ENCODE peak calls at places on chromosome 13, in five cellular contexts. X is PC-3, Z is cardiac muscle cell, F is brain microvascular endothelial cell, E is fibroblast of lung. O is an unnamed sample.

GRCh38 chr13:56216221-56216620 is 924.5 kb upstream of the PRR20A start:
- DNase-seq in Z (no peak), X (no peak), E (no peak), F (no peak), O (no peak)

GRCh38 chr13:76570485-76570884 is 315.7 kb downstream of the KCTD12 start:
- DNase-seq in F (no peak), Z (no peak), X (no peak), E (no peak), O (no peak)

GRCh38 chr13:33208290-33208990 is 77.1 kb downstream of the STARD13 start:
- DNase-seq in F (no peak), X (no peak), Z (no peak), E (no peak), O (no peak)

GRCh38 chr13:104015646-104016396 is 949.6 kb upstream of the SLC10A2 start:
- DNase-seq in E (peak), Z (peak), X (no peak), F (peak), O (no peak)

GRCh38 chr13:73738626-73739025 is 395.6 kb downstream of the KLF12 start:
- DNase-seq in X (no peak), E (no peak), F (no peak), Z (no peak), O (no peak)

GRCh38 chr13:106230450-106230849 is 305.0 kb downstream of the EFNB2 start:
- DNase-seq in F (peak), E (peak), Z (peak), X (peak), O (no peak)

GRCh38 chr13:91042870-91043269 is 304.6 kb upstream of the MIR17HG start:
- DNase-seq in X (no peak), Z (no peak), F (no peak), E (no peak), O (no peak)

GRCh38 chr13:43908156-43909126 is 28.7 kb downstream of the LACC1 start:
- DNase-seq in E (peak), Z (peak), X (peak), F (peak), O (no peak)

GRCh38 chr13:78649997-78650724 is 8.8 kb downstream of the OBI1 start:
- DNase-seq in F (no peak), E (no peak), X (no peak), Z (no peak), O (no peak)

GRCh38 chr13:43573361-43573740 is 213.4 kb downstream of the ENOX1 start:
- DNase-seq in F (peak), E (no peak), Z (peak), X (peak), O (no peak)

GRCh38 chr13:20106751-20107150 is 54.1 kb downstream of the GJA3 start:
- DNase-seq in X (no peak), Z (no peak), E (no peak), F (no peak), O (no peak)

GRCh38 chr13:33869005-33869404 is 51.1 kb downstream of the RFC3 start:
- DNase-seq in E (no peak), X (no peak), Z (no peak), F (no peak), O (no peak)

GRCh38 chr13:79936368-79937136 is 404.4 kb downstream of the SPRY2 start:
- DNase-seq in Z (peak), E (peak), X (peak), F (peak), O (peak)

GRCh38 chr13:28337196-28338045 is 157.5 kb downstream of the FLT1 start:
- DNase-seq in X (peak), E (peak), F (peak), Z (peak), O (peak)

GRCh38 chr13:110137677-110138008 is 169.3 kb downstream of the COL4A1 start:
- DNase-seq in X (peak), F (peak), Z (peak), E (no peak), O (no peak)

GRCh38 chr13:106691861-106692260 is 123.9 kb upstream of the ARGLU1 start:
- DNase-seq in X (no peak), E (no peak), Z (no peak), F (no peak), O (no peak)

GRCh38 chr13:71864094-71864980 is 2.7 kb downstream of the DACH1 start:
- DNase-seq in E (peak), Z (peak), X (no peak), F (peak), O (no peak)

GRCh38 chr13:62305758-62306157 is 890.1 kb upstream of the PCDH20 start:
- DNase-seq in Z (no peak), F (no peak), E (peak), X (no peak), O (no peak)

GRCh38 chr13:19863323-19864017 is at the start of gene ZMYM5:
- DNase-seq in F (peak), Z (peak), X (peak), E (peak), O (peak)

GRCh38 chr13:105979131-105979530 is 556.3 kb downstream of the EFNB2 start:
- DNase-seq in F (no peak), Z (no peak), X (peak), E (no peak), O (no peak)

GRCh38 chr13:43057653-43058317 is 34.4 kb downstream of the DNAJC15 start:
- DNase-seq in X (no peak), Z (peak), F (peak), E (peak), O (peak)

GRCh38 chr13:95185851-95186250 is 115.4 kb downstream of the ABCC4 start:
- DNase-seq in Z (peak), X (no peak), F (no peak), E (no peak), O (no peak)

GRCh38 chr13:20192470-20193141 is at the start of gene GJB2:
- DNase-seq in E (no peak), F (no peak), Z (no peak), X (peak), O (no peak)

GRCh38 chr13:106529415-106530208 is 5.8 kb downstream of the EFNB2 start:
- DNase-seq in F (no peak), Z (no peak), X (no peak), E (no peak), O (no peak)

GRCh38 chr13:87244256-87244870 is 426.8 kb upstream of the SLITRK5 start:
- DNase-seq in X (no peak), E (no peak), F (no peak), Z (no peak), O (no peak)

GRCh38 chr13:43229506-43229905 is 206.1 kb downstream of the DNAJC15 start:
- DNase-seq in E (peak), X (peak), Z (peak), F (peak), O (peak)

GRCh38 chr13:20439261-20439660 is 86.4 kb downstream of the CRYL1 start:
- DNase-seq in X (no peak), E (no peak), F (no peak), Z (peak), O (no peak)

GRCh38 chr13:100068532-100068931 is 20.4 kb upstream of the PCCA start:
- DNase-seq in E (no peak), F (no peak), X (no peak), Z (no peak), O (no peak)

GRCh38 chr13:35179494-35179893 is 237.4 kb downstream of the NBEA start:
- DNase-seq in Z (peak), X (peak), E (no peak), F (no peak), O (no peak)

GRCh38 chr13:87093399-87093798 is 577.8 kb upstream of the SLITRK5 start:
- DNase-seq in X (peak), Z (no peak), E (peak), F (no peak), O (no peak)

GRCh38 chr13:34462843-34463242 is 479.2 kb upstream of the NBEA start:
- DNase-seq in F (peak), Z (peak), X (peak), E (peak), O (peak)

GRCh38 chr13:50167967-50168366 is 152.7 kb downstream of the KCNRG start:
- DNase-seq in E (no peak), Z (no peak), X (no peak), F (no peak), O (no peak)

GRCh38 chr13:50168803-50169202 is 153.6 kb downstream of the KCNRG start:
- DNase-seq in F (no peak), X (no peak), Z (no peak), E (no peak), O (no peak)

GRCh38 chr13:50170447-50171037 is 155.3 kb downstream of the KCNRG start:
- DNase-seq in F (no peak), E (peak), Z (peak), X (peak), O (no peak)

GRCh38 chr13:50171585-50172282 is 156.5 kb downstream of the KCNRG start:
- DNase-seq in E (no peak), X (no peak), Z (no peak), F (no peak), O (no peak)

GRCh38 chr13:50167224-50167947 is 152.1 kb downstream of the KCNRG start:
- DNase-seq in X (no peak), Z (no peak), E (no peak), F (no peak), O (no peak)
- TF ChIP-seq CTCF in X (no peak), Z (no peak), E (no peak), F (no peak), O (peak)

GRCh38 chr13:31159306-31159705 is 2.4 kb downstream of the HSPH1 start:
- DNase-seq in X (no peak), E (no peak), Z (no peak), F (no peak), O (no peak)
- H3K4me3 ChIP-seq in X (peak), E (peak), Z (peak), F (peak), O (no peak)

GRCh38 chr13:102620512-102620911 is 23.7 kb downstream of the TPP2 start:
- DNase-seq in F (no peak), Z (no peak), X (no peak), E (no peak), O (no peak)
- TF ChIP-seq CTCF in F (no peak), Z (no peak), X (no peak), E (no peak), O (no peak)

GRCh38 chr13:98875146-98875729 is 102.6 kb downstream of the DOCK9 start:
- DNase-seq in X (no peak), F (no peak), Z (no peak), E (no peak), O (no peak)
- H3K4me3 ChIP-seq in X (no peak), F (no peak), Z (no peak), E (no peak), O (no peak)

DNA sequence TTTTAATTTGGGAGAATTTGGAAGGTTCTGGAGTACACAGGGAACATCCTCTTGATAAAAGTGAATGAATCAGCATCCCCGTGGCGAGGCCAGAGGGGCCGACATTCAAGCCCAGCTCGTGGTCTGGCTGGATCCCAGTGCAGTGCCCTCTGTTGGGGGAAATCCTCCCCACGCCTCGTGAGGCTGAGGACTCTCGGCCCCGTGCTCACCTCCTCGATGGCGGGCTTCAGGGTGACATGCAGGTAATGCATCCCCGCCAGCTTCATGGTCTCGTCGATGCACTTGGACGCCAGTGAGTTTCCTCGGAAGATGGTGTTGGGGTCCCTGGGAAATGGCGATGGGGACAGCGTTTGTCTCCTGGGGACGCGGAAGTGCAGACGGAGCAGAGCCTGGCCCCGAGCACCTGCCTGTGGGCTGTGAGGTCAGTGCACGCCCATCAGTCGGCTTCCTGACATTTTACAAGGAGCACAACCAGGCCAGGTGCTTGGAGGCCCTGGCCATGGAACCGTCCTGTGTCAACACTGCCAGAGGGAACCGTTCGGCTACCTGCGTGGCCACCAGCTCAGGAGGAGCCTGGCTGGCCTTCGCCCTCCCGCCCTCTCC is 43.3 kb upstream of the C13orf46 start:
- DNase-seq in X (peak), Z (peak), E (peak), F (peak), O (no peak)
- TF ChIP-seq CTCF in X (peak), Z (peak), E (peak), F (peak), O (peak)

O was measured in AG09309.